ENCODE peak calls at places on chromosomes 5 and 9, in four cellular contexts. F is astrocyte, H is tibial artery, C is aorta. Q is an unnamed sample.

GRCh38 chr5:76402880-76403712 is at the start of gene IQGAP2:
- DNase-seq in F (peak; percentile 51), H (peak; percentile 53), C (peak; percentile 85), Q (peak; percentile 74)

GRCh38 chr5:154466147-154466546 is 11.9 kb downstream of the HAND1 start:
- DNase-seq in F (no peak), H (no peak), C (no peak), Q (no peak)

GRCh38 chr5:10601246-10602030 is 37.6 kb downstream of the ANKRD33B start:
- DNase-seq in F (peak; percentile 87), H (peak; percentile 88), C (peak; percentile 89), Q (peak; percentile 83)

GRCh38 chr9:88998506-88998905 is 7.2 kb downstream of the S1PR3 start:
- DNase-seq in F (no peak), H (peak; percentile 26), C (no peak), Q (no peak)

GRCh38 chr5:153147891-153148623 is 342.4 kb upstream of the GRIA1 start:
- DNase-seq in F (peak; percentile 54), H (no peak), C (peak; percentile 21), Q (peak; percentile 7)

GRCh38 chr5:8686707-8687106 is 817.8 kb downstream of the MTRR start:
- DNase-seq in F (peak; percentile 62), H (no peak), C (no peak), Q (peak; percentile 54)

GRCh38 chr5:122091942-122092600 is 14.0 kb upstream of the LOX start:
- DNase-seq in F (peak; percentile 81), H (no peak), C (no peak), Q (no peak)

GRCh38 chr5:142499591-142500384 is 175.0 kb upstream of the SPRY4 start:
- DNase-seq in F (peak; percentile 30), H (no peak), C (no peak), Q (no peak)

GRCh38 chr9:107631788-107632187 is 142.2 kb upstream of the KLF4 start:
- DNase-seq in F (no peak), H (no peak), C (no peak), Q (no peak)

GRCh38 chr5:118984602-118985001 is 3.7 kb downstream of the DTWD2 start:
- DNase-seq in F (peak; percentile 78), H (no peak), C (no peak), Q (no peak)

GRCh38 chr5:122141751-122142150 is 12.4 kb downstream of the ZNF474 start:
- DNase-seq in F (peak; percentile 74), H (no peak), C (no peak), Q (no peak)

GRCh38 chr5:176819476-176819875 is 9.1 kb downstream of the UNC5A start:
- DNase-seq in F (no peak), H (no peak), C (no peak), Q (no peak)

GRCh38 chr9:98218562-98219363 is 26.3 kb upstream of the CORO2A start:
- DNase-seq in F (peak; percentile 48), H (no peak), C (peak; percentile 20), Q (no peak)

GRCh38 chr5:177086918-177087706 is 397 bp downstream of the FGFR4 start:
- DNase-seq in F (no peak), H (no peak), C (no peak), Q (peak; percentile 85)

GRCh38 chr5:43973318-43973717 is 370.3 kb downstream of the NNT start:
- DNase-seq in F (no peak), H (no peak), C (no peak), Q (no peak)

GRCh38 chr9:113558632-113559502 is 95.3 kb downstream of the RGS3 start:
- DNase-seq in F (peak; percentile 67), H (peak; percentile 80), C (peak; percentile 93), Q (peak; percentile 89)

GRCh38 chr5:59673438-59674058 is 220.0 kb downstream of the PDE4D start:
- DNase-seq in F (no peak), H (no peak), C (no peak), Q (no peak)

GRCh38 chr5:154370730-154371334 is 75.0 kb upstream of the SAP30L start:
- DNase-seq in F (no peak), H (peak; percentile 28), C (peak; percentile 63), Q (peak; percentile 59)

GRCh38 chr5:28926422-28926821 is 1888.0 kb upstream of the CDH9 start:
- DNase-seq in F (no peak), H (no peak), C (no peak), Q (no peak)

DNA sequence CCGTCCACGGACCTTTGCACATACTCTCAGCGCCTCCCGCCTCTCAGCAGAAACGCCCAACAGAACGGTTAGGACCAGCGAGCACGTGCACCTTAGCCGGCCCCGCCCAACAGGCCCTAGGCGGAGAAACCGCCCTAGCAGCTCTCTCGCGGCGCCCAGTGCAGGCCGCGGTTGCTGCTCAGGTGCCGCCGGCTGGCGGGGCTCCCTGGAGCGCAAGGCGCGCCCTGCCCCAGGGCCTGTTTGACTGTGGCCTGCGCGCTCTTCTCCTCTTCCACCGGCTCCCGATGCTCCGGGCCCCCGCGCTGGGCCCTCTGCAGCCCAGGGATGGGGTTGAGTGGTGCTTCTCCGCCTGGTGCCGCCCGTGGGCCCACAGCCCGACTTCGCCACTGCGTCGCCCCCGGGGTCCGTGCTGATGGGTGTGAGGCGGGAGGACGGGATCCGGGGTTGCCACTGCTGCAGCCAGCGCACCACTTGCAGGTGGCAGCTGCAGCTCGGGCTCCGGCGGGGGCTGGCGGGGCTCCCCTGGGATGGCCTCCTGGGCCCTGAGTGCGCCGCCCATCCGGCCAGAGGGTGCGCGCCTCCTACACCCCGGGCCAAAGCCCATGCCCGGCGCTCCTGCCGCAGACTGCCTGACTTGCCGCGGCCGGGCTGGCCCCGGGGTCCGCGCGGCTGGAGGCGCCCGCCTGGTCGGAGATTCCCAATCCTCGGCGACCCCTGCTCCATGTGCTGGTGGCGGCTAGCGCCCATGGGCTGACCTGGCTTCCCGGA is 1889.4 kb upstream of the CDH9 start:
- DNase-seq in F (no peak), H (no peak), C (no peak), Q (no peak)
- H3K4me3 ChIP-seq in F (no peak overlapping the region), H (no peak overlapping the region), C (no peak overlapping the region), Q (no peak overlapping the region)

GRCh38 chr5:112385566-112385965 is 33.5 kb downstream of the EPB41L4A start:
- DNase-seq in F (no peak), H (no peak), C (no peak), Q (no peak)
- H3K27me3 ChIP-seq in F (no peaks in the 10 kb centered on the region), H (no peaks in the 10 kb centered on the region), C (no peaks in the 10 kb centered on the region), Q (no peaks in the 10 kb centered on the region)

GRCh38 chr5:174725261-174725990 is 1.0 kb downstream of the MSX2 start:
- DNase-seq in F (no peak), H (no peak), C (no peak), Q (no peak)
- H3K4me3 ChIP-seq in F (peak overlapping the region; percentile 77), H (peak overlapping the region; percentile 72), C (no peak overlapping the region), Q (peak overlapping the region; percentile 87)

GRCh38 chr9:68500457-68501158 is 40.1 kb downstream of the TMEM252 start:
- DNase-seq in F (peak; percentile 66), H (no peak), C (no peak), Q (peak; percentile 66)
- H3K27me3 ChIP-seq in F (peaks cover 4% of the 10 kb centered on the region), H (no peaks in the 10 kb centered on the region), C (no peaks in the 10 kb centered on the region), Q (no peaks in the 10 kb centered on the region)

Q was measured in MG63.